ENCODE peak calls at places on chromosomes 12 and 14, in seven cellular contexts. D is tibial artery, A is mesothelial cell of epicardium, B is stomach, I is BE2C, Q is lower lobe of right lung, R is endothelial cell. W is an unnamed sample.

GRCh38 chr14:93731753-93732152 is 56.5 kb downstream of the PRIMA1 start:
- DNase-seq in R (no peak), I (no peak), B (no peak), Q (peak), D (no peak), A (no peak), W (no peak)

GRCh38 chr12:916240-916639 is 33.3 kb downstream of the RAD52 start:
- DNase-seq in A (no peak), Q (peak), R (no peak), B (no peak), I (no peak), D (no peak), W (no peak)

GRCh38 chr12:111430418-111431353 is 25.0 kb downstream of the SH2B3 start:
- DNase-seq in B (no peak), D (no peak), R (no peak), Q (no peak), A (no peak), I (no peak), W (no peak)

GRCh38 chr14:39265741-39266588 is 32.2 kb downstream of the MIA2 start:
- DNase-seq in A (no peak), B (no peak), I (no peak), D (no peak), Q (no peak), R (no peak), W (no peak)

GRCh38 chr14:89699076-89699475 is 255.5 kb downstream of the EFCAB11 start:
- DNase-seq in Q (no peak), I (no peak), R (no peak), D (no peak), B (no peak), A (no peak), W (no peak)

GRCh38 chr14:36105401-36105800 is 71.1 kb downstream of the PTCSC3 start:
- DNase-seq in R (peak), D (no peak), B (no peak), Q (no peak), I (no peak), A (no peak), W (no peak)

GRCh38 chr14:36633580-36633979 is 28.1 kb upstream of the PAX9 start:
- DNase-seq in Q (no peak), D (no peak), A (no peak), R (no peak), I (no peak), B (no peak), W (no peak)

GRCh38 chr14:86646688-86647687 is 1117.0 kb downstream of the FLRT2 start:
- DNase-seq in D (no peak), R (no peak), I (no peak), Q (no peak), A (no peak), B (no peak), W (no peak)

GRCh38 chr14:53190938-53191337 is 37.8 kb upstream of the DDHD1 start:
- DNase-seq in R (no peak), B (no peak), D (no peak), A (no peak), Q (no peak), I (no peak), W (no peak)

GRCh38 chr12:70443274-70443673 is 77.2 kb downstream of the KCNMB4 start:
- DNase-seq in Q (no peak), A (no peak), D (no peak), R (no peak), I (no peak), B (no peak), W (no peak)

GRCh38 chr12:88624911-88625310 is 44.6 kb upstream of the KITLG start:
- DNase-seq in A (no peak), I (no peak), R (no peak), B (no peak), Q (no peak), D (no peak), W (peak)

GRCh38 chr12:76909290-76909689 is 30.5 kb upstream of the CSRP2 start:
- DNase-seq in I (no peak), B (no peak), R (no peak), Q (no peak), D (no peak), A (no peak), W (no peak)

GRCh38 chr14:64209428-64210165 is 84.6 kb downstream of the ESR2 start:
- DNase-seq in R (no peak), D (no peak), B (no peak), A (no peak), Q (peak), I (no peak), W (no peak)

GRCh38 chr12:12718853-12719252 is 1.7 kb downstream of the CDKN1B start:
- DNase-seq in I (peak), R (no peak), Q (no peak), A (no peak), D (no peak), B (no peak), W (no peak)

GRCh38 chr12:39443704-39444234 is 849 bp upstream of the KIF21A start:
- DNase-seq in D (no peak), R (peak), I (no peak), B (no peak), Q (no peak), A (no peak), W (no peak)

GRCh38 chr12:109677323-109677722 is 36.3 kb upstream of the FAM222A start:
- DNase-seq in R (no peak), I (no peak), D (no peak), Q (no peak), B (no peak), A (no peak), W (no peak)

GRCh38 chr12:27922591-27923139 is 49.9 kb downstream of the PTHLH start:
- DNase-seq in R (no peak), B (no peak), A (no peak), Q (no peak), D (peak), I (no peak), W (no peak)

GRCh38 chr12:80178846-80179245 is 79.5 kb downstream of the OTOGL start:
- DNase-seq in R (no peak), A (no peak), Q (no peak), I (no peak), D (no peak), B (no peak), W (no peak)

GRCh38 chr12:92509156-92509758 is 193.5 kb upstream of the PLEKHG7 start:
- DNase-seq in B (no peak), D (no peak), Q (no peak), R (no peak), A (no peak), I (no peak), W (no peak)

GRCh38 chr12:30582943-30583342 is 112.7 kb downstream of the IPO8 start:
- DNase-seq in I (no peak), A (no peak), Q (no peak), B (no peak), D (no peak), R (no peak), W (no peak)

GRCh38 chr12:39426636-39427245 is 16.2 kb downstream of the KIF21A start:
- DNase-seq in B (no peak), A (no peak), D (no peak), R (no peak), I (no peak), Q (no peak), W (no peak)

GRCh38 chr12:23108957-23109356 is 484.0 kb downstream of the ETNK1 start:
- DNase-seq in A (no peak), D (no peak), B (no peak), I (no peak), R (no peak), Q (no peak), W (no peak)

GRCh38 chr12:54134850-54135249 is 53.9 kb downstream of the SMUG1 start:
- DNase-seq in D (no peak), Q (no peak), A (no peak), B (no peak), I (peak), R (no peak), W (no peak)

GRCh38 chr12:17076335-17076734 is 470.4 kb upstream of the LMO3 start:
- DNase-seq in R (no peak), Q (no peak), B (no peak), D (no peak), A (no peak), I (no peak), W (no peak)

GRCh38 chr12:120892265-120892664 is 11.9 kb downstream of the SPPL3 start:
- DNase-seq in Q (no peak), D (no peak), I (no peak), R (no peak), A (no peak), B (no peak), W (no peak)

GRCh38 chr12:75658826-75659823 is 147.7 kb upstream of the KRR1 start:
- DNase-seq in D (no peak), I (no peak), R (no peak), A (no peak), B (no peak), Q (no peak), W (peak)

GRCh38 chr12:15584366-15585041 is 204.7 kb downstream of the EPS8 start:
- DNase-seq in I (peak), Q (no peak), B (no peak), D (no peak), R (no peak), A (no peak), W (peak)

GRCh38 chr12:109740694-109741245 is 27.1 kb downstream of the FAM222A start:
- DNase-seq in Q (peak), I (peak), A (no peak), D (peak), B (peak), R (no peak), W (no peak)

GRCh38 chr14:71245659-71246361 is 338.6 kb downstream of the PCNX1 start:
- DNase-seq in I (no peak), B (no peak), Q (no peak), D (no peak), R (no peak), A (no peak), W (no peak)

GRCh38 chr12:104467346-104467837 is 10.6 kb downstream of the CHST11 start:
- DNase-seq in A (no peak), B (no peak), R (no peak), D (no peak), Q (no peak), I (no peak), W (no peak)

GRCh38 chr12:106743270-106743988 is 31.1 kb upstream of the RIC8B start:
- DNase-seq in I (no peak), B (no peak), R (no peak), D (no peak), Q (no peak), A (no peak), W (no peak)

GRCh38 chr12:52925717-52926595 is 21.1 kb upstream of the KRT8 start:
- DNase-seq in A (no peak), R (no peak), Q (no peak), I (no peak), B (peak), D (no peak), W (no peak)

GRCh38 chr14:62185078-62185477 is 422.9 kb downstream of the SNAPC1 start:
- DNase-seq in B (no peak), A (no peak), D (no peak), R (no peak), I (no peak), Q (no peak), W (no peak)

GRCh38 chr14:62181591-62181990 is 419.4 kb downstream of the SNAPC1 start:
- DNase-seq in D (no peak), Q (no peak), I (no peak), B (no peak), A (no peak), R (no peak), W (no peak)

GRCh38 chr14:62179367-62180018 is 417.3 kb downstream of the SNAPC1 start:
- DNase-seq in B (peak), Q (no peak), D (no peak), I (peak), R (peak), A (peak), W (peak)
- TF ChIP-seq CTCF in B (peak), Q (peak), D (no peak), I (peak), R (peak), A (peak), W (peak)

DNA sequence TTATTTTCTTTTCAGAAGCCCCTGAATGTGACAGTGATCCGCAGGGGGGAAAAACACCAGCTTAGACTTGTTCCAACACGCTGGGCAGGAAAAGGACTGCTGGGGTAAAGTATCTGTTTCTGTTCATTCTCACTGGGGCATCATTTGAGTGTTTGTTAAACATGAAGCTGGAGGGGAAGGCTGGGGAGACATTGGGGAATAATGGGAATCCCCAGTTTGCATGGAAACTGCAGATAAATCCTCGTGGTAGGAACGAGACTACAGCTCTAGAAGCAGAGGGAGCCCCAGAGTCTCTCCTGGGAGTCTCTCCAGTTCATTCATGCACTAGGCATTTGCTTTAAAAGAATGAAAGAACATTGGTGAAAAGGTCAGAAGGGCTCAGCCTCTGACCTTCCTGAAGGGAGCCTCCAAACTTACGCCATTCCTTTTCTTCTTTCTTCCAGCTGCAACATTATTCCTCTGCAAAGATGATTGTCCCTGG is 2.5 kb upstream of the CFAP251 start:
- DNase-seq in D (no peak), R (no peak), I (no peak), B (no peak), Q (no peak), A (no peak), W (no peak)
- TF ChIP-seq CTCF in D (no peak), R (no peak), I (no peak), B (no peak), Q (no peak), A (no peak), W (no peak)

GRCh38 chr12:49557917-49558215 is 10.1 kb downstream of the MCRS1 start:
- DNase-seq in D (no peak), R (no peak), Q (no peak), I (no peak), B (no peak), A (no peak), W (no peak)
- TF ChIP-seq CTCF in D (no peak), R (no peak), Q (no peak), I (peak), B (no peak), A (no peak), W (no peak)

GRCh38 chr12:125194999-125195398 is 129.8 kb downstream of the AACS start:
- DNase-seq in A (no peak), I (no peak), B (no peak), D (no peak), Q (no peak), R (no peak), W (peak)
- TF ChIP-seq CTCF in A (no peak), I (no peak), B (no peak), D (no peak), Q (no peak), R (no peak), W (no peak)

GRCh38 chr12:32402170-32402569 is 2.8 kb downstream of the FGD4 start:
- DNase-seq in B (no peak), Q (no peak), A (no peak), D (no peak), I (no peak), R (no peak), W (no peak)
- TF ChIP-seq CTCF in B (no peak), Q (no peak), A (no peak), D (no peak), I (no peak), R (no peak), W (no peak)

W was measured in astrocyte of the cerebellum.